ENCODE peak calls at places on chromosomes 4 and X, in five cellular contexts. O is NCI-H2171 treated with DMSO at 0.1 percent for 48 hours, X is NCI-H2029 treated with DMSO at 0.1 percent for 48 hours, S is AG08396, C is lung. Y is an unnamed sample.

GRCh38 chrX:39653656-39654055 is 444.1 kb downstream of the BCOR start:
- DNase-seq in O (no peak), X (no peak), S (no peak), C (no peak), Y (no peak)

GRCh38 chr4:20761826-20762225 is 61.6 kb downstream of the PACRGL start:
- DNase-seq in O (no peak), X (no peak), S (no peak), C (no peak), Y (no peak)

GRCh38 chrX:20362268-20363002 is 95.7 kb upstream of the RPS6KA3 start:
- DNase-seq in O (no peak), X (peak), S (peak), C (peak), Y (no peak)

GRCh38 chrX:118594697-118595420 is 99.2 kb downstream of the DOCK11 start:
- DNase-seq in O (no peak), X (no peak), S (no peak), C (no peak), Y (no peak)

GRCh38 chr4:138938371-138938699 is 77.2 kb upstream of the NOCT start:
- DNase-seq in O (peak), X (peak), S (peak), C (no peak), Y (no peak)

GRCh38 chr4:55038176-55038890 is 87.1 kb downstream of the KDR start:
- DNase-seq in O (no peak), X (no peak), S (peak), C (peak), Y (no peak)

GRCh38 chrX:10603612-10604011 is 16.8 kb downstream of the MID1 start:
- DNase-seq in O (no peak), X (no peak), S (no peak), C (no peak), Y (no peak)

GRCh38 chrX:57329008-57329407 is 42.5 kb downstream of the FAAH2 start:
- DNase-seq in O (no peak), X (no peak), S (no peak), C (no peak), Y (no peak)

GRCh38 chrX:25968920-25969319 is 169.2 kb upstream of the MAGEB18 start:
- DNase-seq in O (no peak), X (no peak), S (no peak), C (no peak), Y (no peak)

GRCh38 chr4:122117743-122118142 is 34.4 kb upstream of the BLTP1 start:
- DNase-seq in O (no peak), X (no peak), S (peak), C (no peak), Y (no peak)

GRCh38 chr4:6501171-6501570 is 28.8 kb upstream of the PPP2R2C start:
- DNase-seq in O (no peak), X (no peak), S (no peak), C (no peak), Y (no peak)

GRCh38 chr4:40587826-40588225 is 41.8 kb downstream of the RBM47 start:
- DNase-seq in O (no peak), X (no peak), S (peak), C (no peak), Y (no peak)

GRCh38 chrX:138858946-138859345 is 147.4 kb upstream of the FGF13 start:
- DNase-seq in O (no peak), X (no peak), S (no peak), C (no peak), Y (no peak)

GRCh38 chr4:55682295-55682694 is 46.2 kb upstream of the NMU start:
- DNase-seq in O (no peak), X (no peak), S (no peak), C (no peak), Y (no peak)

Y was measured in stimulated activated CD4-positive, alpha-beta T cell treated with anti-CD3 and anti-CD28 coated beads, Interleukin-1b, Interleukin-23, amount 100 ng/mL, for 48 hours.